ENCODE peak calls at places on chromosomes 4 and X, in five cellular contexts. U is K562, T is SK-N-SH, V is A549, J is GM12878. E is an unnamed sample.

GRCh38 chrX:70998402-70999027 is 67.6 kb upstream of the SLC7A3 start:
- DNase-seq in T (no peak), J (no peak), V (peak; percentile 54), U (peak; percentile 67), E (peak; percentile 47)

GRCh38 chr4:188879598-188879997 is 740.4 kb downstream of the TRIML1 start:
- DNase-seq in U (no peak), T (no peak), V (no peak), J (no peak), E (no peak)

GRCh38 chr4:54657194-54657555 is 582 bp upstream of the KIT start:
- DNase-seq in U (no peak), T (peak; percentile 14), J (no peak), V (no peak), E (no peak)

GRCh38 chrX:106933538-106933961 is 13.3 kb downstream of the CLDN2 start:
- DNase-seq in V (peak; percentile 77), T (peak; percentile 19), J (no peak), U (no peak), E (peak; percentile 52)

GRCh38 chrX:130118396-130118795 is 8.1 kb upstream of the ELF4 start:
- DNase-seq in J (no peak), U (no peak), V (peak; percentile 43), T (no peak), E (peak; percentile 81)

GRCh38 chr4:114615435-114615834 is 16.8 kb downstream of the UGT8 start:
- DNase-seq in V (no peak), U (no peak), J (no peak), T (no peak), E (no peak)

GRCh38 chrX:44042731-44043130 is 69.5 kb upstream of the NDP start:
- DNase-seq in T (no peak), V (no peak), J (no peak), U (no peak), E (peak; percentile 50)

GRCh38 chrX:19063030-19063429 is 59.2 kb downstream of the ADGRG2 start:
- DNase-seq in J (no peak), U (no peak), T (no peak), V (peak; percentile 26), E (peak; percentile 62)

GRCh38 chr4:124437853-124438495 is 274.6 kb downstream of the ANKRD50 start:
- DNase-seq in U (peak; percentile 9), J (no peak), V (no peak), T (no peak), E (no peak)

GRCh38 chr4:135316266-135316779 is 1114.7 kb upstream of the PABPC4L start:
- DNase-seq in T (no peak), U (no peak), V (no peak), J (no peak), E (no peak)

GRCh38 chr4:53116959-53117358 is 248.9 kb downstream of the SCFD2 start:
- DNase-seq in U (no peak), J (no peak), V (no peak), T (no peak), E (peak; percentile 52)

DNA sequence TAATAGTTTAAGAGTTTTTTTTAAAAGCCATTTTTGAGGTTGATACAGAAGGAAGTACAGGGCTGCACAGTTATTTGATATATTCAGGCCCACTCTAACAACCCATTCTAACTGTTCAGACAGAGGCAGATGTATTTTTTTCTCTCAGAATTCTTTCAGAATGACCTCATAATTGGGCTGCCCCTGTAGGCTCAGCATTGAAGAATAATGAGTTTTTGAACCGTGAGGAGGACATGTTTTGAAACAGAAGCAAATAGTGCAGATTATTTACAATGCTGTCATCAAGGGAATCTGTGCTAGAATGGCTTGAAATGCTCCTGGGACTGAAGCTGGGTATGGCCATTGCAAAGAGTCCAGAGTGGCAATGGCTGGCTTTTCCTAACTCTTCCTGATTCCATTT is 158.2 kb downstream of the SOX3 start:
- DNase-seq in V (no peak), T (no peak), J (no peak), U (no peak), E (no peak)
- TF ChIP-seq RCOR1 in V (no peak), T (no peak), J (no peak), U (no peak), E (no peak)

DNA sequence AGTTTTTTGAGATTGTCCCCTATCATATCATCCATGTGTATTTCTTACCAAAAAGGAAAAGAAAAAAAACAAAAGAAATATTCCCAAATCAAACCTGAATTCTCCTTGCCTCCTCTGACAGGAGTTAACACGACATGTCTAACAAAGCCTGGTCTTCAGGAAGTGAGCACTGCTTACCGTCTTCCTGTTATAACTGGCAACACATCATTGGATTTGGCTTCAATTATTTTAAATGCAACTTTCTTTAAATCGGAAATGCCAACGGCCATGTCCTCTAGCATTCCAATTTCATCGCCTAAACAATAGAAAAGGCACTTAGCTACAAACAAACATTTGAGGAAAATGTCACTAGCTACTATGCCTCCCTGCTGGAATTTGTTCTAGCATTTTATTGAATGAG is 485.6 kb downstream of the IL15 start:
- DNase-seq in V (no peak), U (no peak), T (no peak), J (no peak), E (no peak)
- TF ChIP-seq RCOR1 in V (no peak), U (no peak), T (no peak), J (no peak), E (no peak)

GRCh38 chrX:150990910-150991309 is 7.8 kb downstream of the HMGB3 start:
- DNase-seq in T (no peak), J (no peak), U (no peak), V (no peak), E (no peak)
- TF ChIP-seq RCOR1 in T (no peak), J (no peak), U (no peak), V (no peak), E (no peak)

DNA sequence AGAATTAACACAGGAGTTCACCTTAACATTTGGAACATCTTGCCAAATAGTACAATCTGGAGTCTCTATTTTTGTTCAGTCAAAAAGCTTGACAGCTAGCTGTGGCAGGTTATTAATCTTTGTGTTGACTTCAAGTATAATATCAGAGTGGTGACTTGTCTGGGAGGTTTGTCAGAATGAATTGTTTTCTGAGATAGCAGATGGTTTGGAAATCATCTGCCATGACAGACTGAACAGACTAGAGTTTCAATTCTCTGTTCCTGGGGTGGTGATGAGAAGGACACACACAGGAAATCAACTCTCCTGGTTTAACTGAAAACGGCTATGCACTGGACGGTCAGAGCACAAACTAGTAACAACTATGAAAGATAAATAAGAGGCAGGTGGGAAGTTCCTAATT is 203.3 kb upstream of the EMCN start:
- DNase-seq in V (no peak), T (no peak), U (no peak), J (no peak), E (no peak)
- TF ChIP-seq RCOR1 in V (no peak), T (no peak), U (no peak), J (no peak), E (no peak)

GRCh38 chr4:87007345-87008181 is 72.8 kb downstream of the AFF1 start:
- DNase-seq in U (peak; percentile 84), J (no peak), V (no peak), T (peak; percentile 61), E (peak; percentile 54)

GRCh38 chr4:87003266-87003665 is 68.5 kb downstream of the AFF1 start:
- DNase-seq in T (no peak), V (no peak), J (no peak), U (no peak), E (no peak)

GRCh38 chr4:87006531-87007344 is 71.9 kb downstream of the AFF1 start:
- DNase-seq in V (peak; percentile 90), T (peak; percentile 95), J (peak; percentile 71), U (peak; percentile 94), E (peak; percentile 92)

GRCh38 chr4:87005369-87005689 is 70.5 kb downstream of the AFF1 start:
- DNase-seq in U (no peak), J (no peak), V (no peak), T (no peak), E (no peak)

DNA sequence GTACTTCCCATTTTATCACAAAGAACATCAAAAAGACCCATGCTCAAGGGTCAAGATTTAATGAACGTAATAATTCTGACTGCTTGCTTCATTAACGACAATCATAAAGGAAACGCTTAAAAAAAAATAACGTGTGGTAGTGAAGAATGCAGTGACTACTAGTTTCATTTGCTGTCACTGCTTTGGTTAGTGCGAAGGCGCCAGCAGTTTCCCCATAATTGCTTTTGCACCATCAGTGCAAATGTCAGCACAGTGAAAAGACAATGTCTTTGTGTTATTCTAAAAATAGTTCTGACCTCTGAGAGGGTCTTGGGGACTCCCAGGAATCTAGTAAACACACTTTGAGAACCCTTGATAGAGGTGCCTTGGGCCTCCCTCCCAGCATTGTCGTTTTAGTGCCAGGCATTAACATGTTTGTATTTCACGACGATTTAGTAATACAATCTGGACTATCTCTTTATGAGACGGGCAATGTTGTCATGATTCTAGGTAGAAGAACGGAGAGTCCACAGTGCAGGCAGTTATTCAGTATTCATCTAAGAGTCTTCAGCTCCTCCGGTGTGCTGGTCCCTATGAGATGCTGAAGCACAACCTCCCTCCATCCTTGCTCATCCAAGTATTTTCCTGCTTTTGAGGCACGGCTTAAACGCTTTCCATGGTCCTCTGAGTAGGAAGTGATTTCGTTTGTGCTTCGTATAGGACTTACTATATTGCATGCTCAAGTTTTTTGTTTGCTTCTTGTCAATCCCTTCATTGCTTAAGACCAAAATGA is 71.1 kb downstream of the AFF1 start:
- DNase-seq in U (peak; percentile 36), J (peak; percentile 51), T (peak; percentile 28), V (no peak), E (no peak)
- TF ChIP-seq RCOR1 in U (no peak), J (no peak), T (no peak), V (no peak), E (no peak)

GRCh38 chr4:20528508-20528907 is 171.8 kb upstream of the PACRGL start:
- DNase-seq in U (no peak), V (no peak), J (no peak), T (no peak), E (peak; percentile 59)
- TF ChIP-seq RCOR1 in U (no peak), V (no peak), J (no peak), T (no peak), E (no peak)

GRCh38 chrX:68463880-68464279 is 30.6 kb upstream of the OPHN1 start:
- DNase-seq in U (no peak), T (no peak), V (no peak), J (no peak), E (no peak)

GRCh38 chrX:68462653-68463052 is 29.4 kb upstream of the OPHN1 start:
- DNase-seq in U (peak; percentile 67), T (no peak), J (no peak), V (peak; percentile 48), E (peak; percentile 47)

GRCh38 chrX:68461541-68461940 is 28.2 kb upstream of the OPHN1 start:
- DNase-seq in V (no peak), J (no peak), U (no peak), T (no peak), E (peak; percentile 22)

GRCh38 chrX:68462197-68462596 is 28.9 kb upstream of the OPHN1 start:
- DNase-seq in T (no peak), J (no peak), V (no peak), U (peak; percentile 37), E (peak; percentile 67)
- TF ChIP-seq RCOR1 in T (no peak), J (no peak), V (no peak), U (no peak), E (no peak)

GRCh38 chrX:13693341-13693871 is 4.5 kb downstream of the RAB9A start:
- DNase-seq in J (no peak), T (no peak), V (no peak), U (no peak), E (no peak)
- TF ChIP-seq RCOR1 in J (no peak), T (no peak), V (no peak), U (no peak), E (no peak)

E was measured in IMR-90.